ENCODE peak calls at places on chromosomes 16 and 17, in seven cellular contexts. One of them, this sample, is unnamed. For H3K4me1, the result is how much of the 10 kb centered on the place peaks cover.

GRCh38 chr16:17362191-17362590 is 108.6 kb downstream of the XYLT1 start:
- DNase-seq in thyroid gland: no peak
- DNase-seq in body of pancreas: no peak
- DNase-seq in hepatocyte: no peak
- DNase-seq in cardiac muscle cell: no peak
- DNase-seq in A549: no peak
- DNase-seq in psoas muscle: no peak
- DNase-seq in this sample: no peak

GRCh38 chr16:85656351-85657266 is 32.1 kb downstream of the GINS2 start:
- DNase-seq in A549: no peak
- DNase-seq in cardiac muscle cell: no peak
- DNase-seq in thyroid gland: no peak
- DNase-seq in psoas muscle: peak
- DNase-seq in body of pancreas: no peak
- DNase-seq in hepatocyte: peak
- DNase-seq in this sample: no peak

GRCh38 chr16:794853-795466 is 5.6 kb downstream of the GNG13 start:
- DNase-seq in cardiac muscle cell: no peak
- DNase-seq in psoas muscle: no peak
- DNase-seq in hepatocyte: no peak
- DNase-seq in thyroid gland: no peak
- DNase-seq in body of pancreas: no peak
- DNase-seq in A549: no peak
- DNase-seq in this sample: no peak

GRCh38 chr16:86987746-86988670 is 329.2 kb downstream of the C16orf95 start:
- DNase-seq in cardiac muscle cell: no peak
- DNase-seq in psoas muscle: no peak
- DNase-seq in thyroid gland: no peak
- DNase-seq in A549: no peak
- DNase-seq in body of pancreas: no peak
- DNase-seq in hepatocyte: no peak
- DNase-seq in this sample: no peak

GRCh38 chr16:84914273-84914672 is 94.5 kb downstream of the CRISPLD2 start:
- DNase-seq in body of pancreas: no peak
- DNase-seq in hepatocyte: no peak
- DNase-seq in A549: no peak
- DNase-seq in psoas muscle: peak
- DNase-seq in cardiac muscle cell: no peak
- DNase-seq in thyroid gland: no peak
- DNase-seq in this sample: no peak

GRCh38 chr17:72884066-72884465 is 208.4 kb downstream of the SLC39A11 start:
- DNase-seq in psoas muscle: no peak
- DNase-seq in body of pancreas: no peak
- DNase-seq in thyroid gland: no peak
- DNase-seq in hepatocyte: no peak
- DNase-seq in A549: no peak
- DNase-seq in cardiac muscle cell: no peak
- DNase-seq in this sample: no peak

GRCh38 chr16:9125658-9126492 is 34.4 kb downstream of the HAPSTR1 start:
- DNase-seq in thyroid gland: no peak
- DNase-seq in A549: no peak
- DNase-seq in body of pancreas: no peak
- DNase-seq in cardiac muscle cell: no peak
- DNase-seq in hepatocyte: no peak
- DNase-seq in psoas muscle: no peak
- DNase-seq in this sample: peak

GRCh38 chr16:86756882-86757703 is 178.7 kb downstream of the FOXL1 start:
- DNase-seq in A549: no peak
- DNase-seq in thyroid gland: no peak
- DNase-seq in psoas muscle: no peak
- DNase-seq in cardiac muscle cell: no peak
- DNase-seq in body of pancreas: no peak
- DNase-seq in hepatocyte: no peak
- DNase-seq in this sample: no peak

GRCh38 chr16:70250748-70251650 is 741 bp downstream of the EXOSC6 start:
- DNase-seq in A549: peak
- DNase-seq in cardiac muscle cell: peak
- DNase-seq in psoas muscle: peak
- DNase-seq in body of pancreas: peak
- DNase-seq in hepatocyte: peak
- DNase-seq in thyroid gland: peak
- DNase-seq in this sample: no peak

GRCh38 chr16:87850009-87851006 is 19.0 kb downstream of the SLC7A5 start:
- DNase-seq in cardiac muscle cell: peak
- DNase-seq in psoas muscle: peak
- DNase-seq in A549: no peak
- DNase-seq in hepatocyte: peak
- DNase-seq in body of pancreas: peak
- DNase-seq in thyroid gland: peak
- DNase-seq in this sample: peak

GRCh38 chr16:72990003-72990521 is 57.9 kb downstream of the ZFHX3 start:
- DNase-seq in hepatocyte: peak
- DNase-seq in body of pancreas: peak
- DNase-seq in A549: peak
- DNase-seq in cardiac muscle cell: no peak
- DNase-seq in thyroid gland: peak
- DNase-seq in psoas muscle: peak
- DNase-seq in this sample: peak

GRCh38 chr17:8109669-8110455 is 8.5 kb downstream of the ALOXE3 start:
- DNase-seq in A549: peak
- DNase-seq in thyroid gland: peak
- DNase-seq in psoas muscle: peak
- DNase-seq in cardiac muscle cell: peak
- DNase-seq in body of pancreas: peak
- DNase-seq in hepatocyte: peak
- DNase-seq in this sample: no peak

GRCh38 chr17:81021531-81022370 is 13.2 kb upstream of the BAIAP2 start:
- DNase-seq in psoas muscle: no peak
- DNase-seq in hepatocyte: no peak
- DNase-seq in cardiac muscle cell: no peak
- DNase-seq in body of pancreas: no peak
- DNase-seq in thyroid gland: no peak
- DNase-seq in A549: no peak
- DNase-seq in this sample: no peak

GRCh38 chr17:32794533-32795246 is 82.2 kb downstream of the MYO1D start:
- DNase-seq in A549: no peak
- DNase-seq in body of pancreas: peak
- DNase-seq in psoas muscle: no peak
- DNase-seq in hepatocyte: peak
- DNase-seq in thyroid gland: no peak
- DNase-seq in cardiac muscle cell: no peak
- DNase-seq in this sample: no peak

GRCh38 chr17:15398736-15399331 is 57.4 kb upstream of the TEKT3 start:
- DNase-seq in hepatocyte: peak
- DNase-seq in A549: no peak
- DNase-seq in body of pancreas: no peak
- DNase-seq in psoas muscle: peak
- DNase-seq in cardiac muscle cell: peak
- DNase-seq in thyroid gland: no peak
- DNase-seq in this sample: no peak

GRCh38 chr17:32795339-32795979 is 81.5 kb downstream of the MYO1D start:
- DNase-seq in hepatocyte: peak
- DNase-seq in body of pancreas: no peak
- DNase-seq in thyroid gland: no peak
- DNase-seq in psoas muscle: no peak
- DNase-seq in A549: no peak
- DNase-seq in cardiac muscle cell: no peak
- DNase-seq in this sample: no peak

GRCh38 chr16:53372942-53373871 is 61.1 kb upstream of the RBL2 start:
- DNase-seq in cardiac muscle cell: peak
- DNase-seq in thyroid gland: peak
- DNase-seq in body of pancreas: peak
- DNase-seq in A549: peak
- DNase-seq in psoas muscle: no peak
- DNase-seq in hepatocyte: no peak
- DNase-seq in this sample: peak

GRCh38 chr16:85567101-85567866 is 45.8 kb upstream of the GSE1 start:
- DNase-seq in thyroid gland: peak
- DNase-seq in A549: no peak
- DNase-seq in psoas muscle: no peak
- DNase-seq in cardiac muscle cell: no peak
- DNase-seq in body of pancreas: no peak
- DNase-seq in hepatocyte: no peak
- DNase-seq in this sample: no peak

GRCh38 chr17:78716814-78717393 is 65.2 kb downstream of the CYTH1 start:
- DNase-seq in A549: peak
- DNase-seq in psoas muscle: peak
- DNase-seq in hepatocyte: no peak
- DNase-seq in body of pancreas: peak
- DNase-seq in cardiac muscle cell: no peak
- DNase-seq in thyroid gland: peak
- DNase-seq in this sample: peak

GRCh38 chr16:53821957-53822625 is 118.1 kb downstream of the FTO start:
- DNase-seq in A549: peak
- DNase-seq in hepatocyte: no peak
- DNase-seq in body of pancreas: no peak
- DNase-seq in cardiac muscle cell: no peak
- DNase-seq in psoas muscle: no peak
- DNase-seq in thyroid gland: no peak
- DNase-seq in this sample: no peak

GRCh38 chr17:71024172-71024571 is 854.8 kb downstream of the KCNJ2 start:
- DNase-seq in cardiac muscle cell: peak
- DNase-seq in thyroid gland: no peak
- DNase-seq in body of pancreas: no peak
- DNase-seq in hepatocyte: no peak
- DNase-seq in A549: no peak
- DNase-seq in psoas muscle: no peak
- DNase-seq in this sample: no peak

GRCh38 chr17:43791589-43791988 is 11.4 kb downstream of the CFAP97D1 start:
- DNase-seq in hepatocyte: no peak
- DNase-seq in A549: no peak
- DNase-seq in thyroid gland: no peak
- DNase-seq in body of pancreas: no peak
- DNase-seq in psoas muscle: no peak
- DNase-seq in cardiac muscle cell: peak
- DNase-seq in this sample: no peak

GRCh38 chr16:8959921-8960787 is 3.6 kb downstream of the USP7 start:
- DNase-seq in hepatocyte: no peak
- DNase-seq in thyroid gland: peak
- DNase-seq in cardiac muscle cell: peak
- DNase-seq in body of pancreas: no peak
- DNase-seq in psoas muscle: no peak
- DNase-seq in A549: no peak
- DNase-seq in this sample: no peak

DNA sequence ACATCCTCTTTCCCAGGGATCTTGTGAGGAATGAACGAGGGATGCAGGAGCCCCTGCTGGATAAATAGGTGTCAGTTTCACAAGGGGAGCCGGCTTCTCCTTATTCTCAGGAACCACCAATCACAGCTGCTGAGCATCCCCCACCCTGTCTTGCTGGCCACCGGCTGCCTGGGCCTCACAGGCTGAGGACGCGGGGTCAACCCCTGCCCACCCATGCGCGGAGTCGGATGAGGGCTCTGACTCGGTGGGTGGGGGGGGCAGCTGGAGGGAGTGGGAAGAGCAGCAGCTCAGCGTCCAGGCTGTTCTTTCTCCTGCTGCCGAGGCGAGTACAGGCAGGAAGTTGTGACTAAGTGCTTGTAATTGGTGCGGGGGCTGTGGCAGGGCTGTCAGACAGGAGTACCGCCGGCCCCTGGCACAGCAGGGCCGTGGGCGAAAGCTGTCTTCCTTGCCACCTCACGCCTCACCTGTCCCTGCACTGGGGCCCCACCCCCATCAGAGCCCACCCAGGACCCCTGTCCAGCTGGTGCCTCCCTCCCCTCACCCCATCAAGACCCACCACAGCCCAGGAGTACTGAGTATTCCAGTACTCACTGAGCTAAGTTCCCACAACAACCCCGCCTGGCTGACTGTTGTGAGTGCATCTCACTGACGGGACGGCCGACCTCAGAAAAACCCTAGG is 11.0 kb upstream of the DPEP1 start:
- DNase-seq in A549: peak
- DNase-seq in psoas muscle: no peak
- DNase-seq in hepatocyte: peak
- DNase-seq in body of pancreas: no peak
- DNase-seq in cardiac muscle cell: peak
- DNase-seq in thyroid gland: peak
- DNase-seq in this sample: no peak
- H3K4me3 ChIP-seq in A549: no peak
- H3K4me3 ChIP-seq in psoas muscle: no peak
- H3K4me3 ChIP-seq in hepatocyte: no peak
- H3K4me3 ChIP-seq in body of pancreas: no peak
- H3K4me3 ChIP-seq in cardiac muscle cell: no peak
- H3K4me3 ChIP-seq in thyroid gland: no peak
- H3K4me3 ChIP-seq in this sample: no peak

DNA sequence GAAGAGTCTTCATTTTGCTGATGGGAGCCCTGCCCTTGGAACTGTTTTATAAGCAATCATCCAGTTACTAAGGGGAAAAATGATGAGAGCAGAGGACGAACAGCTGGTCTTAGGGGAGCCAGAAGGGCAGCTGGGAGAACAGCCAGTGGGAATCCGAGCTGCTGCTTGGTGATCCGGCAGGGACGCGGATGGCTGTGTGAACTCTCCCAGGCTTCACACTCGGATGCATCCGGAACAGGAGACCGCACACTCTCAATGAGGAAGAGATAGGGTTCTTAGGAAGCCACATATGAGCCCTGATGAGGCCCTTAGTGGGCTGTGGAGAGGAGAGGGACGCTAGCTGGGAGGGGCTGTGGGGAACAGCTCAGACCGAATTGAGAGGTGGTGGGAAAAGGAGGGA is 5.0 kb upstream of the CACNG5 start:
- DNase-seq in cardiac muscle cell: peak
- DNase-seq in psoas muscle: no peak
- DNase-seq in thyroid gland: no peak
- DNase-seq in A549: no peak
- DNase-seq in body of pancreas: no peak
- DNase-seq in hepatocyte: no peak
- DNase-seq in this sample: no peak
- H3K27ac ChIP-seq in cardiac muscle cell: no peak
- H3K27ac ChIP-seq in psoas muscle: no peak
- H3K27ac ChIP-seq in thyroid gland: no peak
- H3K27ac ChIP-seq in A549: no peak
- H3K27ac ChIP-seq in body of pancreas: no peak
- H3K27ac ChIP-seq in hepatocyte: no peak
- H3K27ac ChIP-seq in this sample: no peak

DNA sequence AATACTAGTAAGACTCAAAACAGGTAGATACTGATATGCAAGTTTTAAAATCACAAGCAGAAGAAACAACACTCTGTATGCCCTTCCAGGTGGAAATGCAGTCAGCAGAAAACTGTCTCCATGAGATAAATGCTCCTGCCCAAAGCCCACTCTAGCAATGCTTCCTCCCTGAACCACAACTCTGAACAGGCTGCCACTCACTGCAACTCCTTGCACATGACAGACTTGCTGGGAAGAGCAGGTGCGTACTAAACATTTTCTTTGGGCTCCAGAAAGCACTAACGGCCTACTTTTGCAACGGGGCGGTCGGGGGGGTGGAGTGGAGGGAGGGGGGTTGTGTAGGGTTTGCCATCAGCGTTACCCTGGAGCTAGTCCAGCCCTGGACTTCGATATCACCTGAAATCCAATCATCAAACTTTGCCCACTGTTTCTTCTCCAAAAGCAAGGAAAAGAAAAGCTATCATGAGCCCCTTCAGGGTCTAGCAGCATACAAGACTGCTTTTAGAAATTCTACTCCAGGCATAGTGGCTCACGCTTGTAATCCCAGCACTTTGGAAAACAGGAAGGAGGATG is 46.1 kb downstream of the ANKRD11 start:
- DNase-seq in A549: no peak
- DNase-seq in thyroid gland: no peak
- DNase-seq in cardiac muscle cell: no peak
- DNase-seq in hepatocyte: no peak
- DNase-seq in psoas muscle: no peak
- DNase-seq in body of pancreas: no peak
- DNase-seq in this sample: no peak
- H3K4me1 ChIP-seq in A549: half or more
- H3K4me1 ChIP-seq in thyroid gland: half or more
- H3K4me1 ChIP-seq in cardiac muscle cell: half or more
- H3K4me1 ChIP-seq in hepatocyte: under half
- H3K4me1 ChIP-seq in psoas muscle: half or more
- H3K4me1 ChIP-seq in body of pancreas: half or more
- H3K4me1 ChIP-seq in this sample: under half

GRCh38 chr16:65749566-65749965 is 616.9 kb upstream of the CDH5 start:
- DNase-seq in thyroid gland: no peak
- DNase-seq in body of pancreas: no peak
- DNase-seq in psoas muscle: no peak
- DNase-seq in hepatocyte: no peak
- DNase-seq in A549: no peak
- DNase-seq in cardiac muscle cell: no peak
- DNase-seq in this sample: no peak
- H3K4me3 ChIP-seq in thyroid gland: no peak
- H3K4me3 ChIP-seq in body of pancreas: no peak
- H3K4me3 ChIP-seq in psoas muscle: no peak
- H3K4me3 ChIP-seq in hepatocyte: no peak
- H3K4me3 ChIP-seq in A549: no peak
- H3K4me3 ChIP-seq in cardiac muscle cell: no peak
- H3K4me3 ChIP-seq in this sample: no peak

This sample was measured in lung.